ENCODE peak calls at places on chromosomes 13 and 19, in seven cellular contexts. W is IMR-90, D is pancreas, I is heart right ventricle, F is psoas muscle, B is upper lobe of left lung, K is right lobe of liver. V is an unnamed sample.

GRCh38 chr13:46817838-46818476 is 21.0 kb upstream of the ESD start:
- ATAC-seq in W (no peak), D (no peak), I (no peak), F (no peak), B (peak; percentile 69), K (no peak), V (no peak)

GRCh38 chr13:31930901-31931522 is 100.6 kb upstream of the FRY start:
- ATAC-seq in W (no peak), D (peak; percentile 59), I (peak; percentile 54), F (peak; percentile 20), B (no peak), K (no peak), V (no peak)

GRCh38 chr19:18495204-18495911 is 26.5 kb downstream of the ELL start:
- ATAC-seq in W (no peak), D (no peak), I (peak; percentile 1), F (peak; percentile 15), B (no peak), K (no peak), V (no peak)

GRCh38 chr13:99320693-99321481 is 13.7 kb upstream of the GPR183 start:
- ATAC-seq in W (no peak), D (peak; percentile 4), I (no peak), F (no peak), B (no peak), K (peak; percentile 26), V (peak; percentile 22)

GRCh38 chr13:93788456-93788855 is 561.8 kb downstream of the GPC6 start:
- ATAC-seq in W (no peak), D (peak; percentile 82), I (no peak), F (no peak), B (no peak), K (no peak), V (no peak)

GRCh38 chr13:33233547-33233946 is 52.0 kb downstream of the STARD13 start:
- ATAC-seq in W (no peak), D (peak; percentile 14), I (peak; percentile 78), F (no peak), B (peak; percentile 42), K (peak; percentile 69), V (no peak)

GRCh38 chr13:49789961-49790360 is 2.5 kb downstream of the KPNA3 start:
- ATAC-seq in W (no peak), D (no peak), I (no peak), F (no peak), B (no peak), K (no peak), V (no peak)

GRCh38 chr13:24618219-24618955 is 61.8 kb upstream of the ATP12A start:
- ATAC-seq in W (no peak), D (no peak), I (no peak), F (no peak), B (no peak), K (peak; percentile 53), V (no peak)

GRCh38 chr19:48341006-48341405 is 15.7 kb downstream of the EMP3 start:
- ATAC-seq in W (peak; percentile 14), D (peak; percentile 40), I (no peak), F (peak; percentile 94), B (no peak), K (no peak), V (no peak)

GRCh38 chr13:36163809-36164308 is 32.7 kb upstream of the DCLK1 start:
- ATAC-seq in W (peak; percentile 99), D (peak; percentile 84), I (peak; percentile 81), F (peak; percentile 92), B (peak; percentile 73), K (no peak), V (peak; percentile 34)

GRCh38 chr13:36519432-36519831 is 87.1 kb downstream of the CCNA1 start:
- ATAC-seq in W (no peak), D (no peak), I (no peak), F (no peak), B (no peak), K (no peak), V (no peak)

GRCh38 chr19:19911150-19911549 is 10.4 kb downstream of the ZNF93 start:
- ATAC-seq in W (peak; percentile 27), D (no peak), I (no peak), F (no peak), B (no peak), K (no peak), V (no peak)

GRCh38 chr13:27790523-27790922 is 1.8 kb upstream of the GSX1 start:
- ATAC-seq in W (no peak), D (no peak), I (no peak), F (no peak), B (no peak), K (no peak), V (no peak)

GRCh38 chr13:59755647-59756290 is 408.0 kb downstream of the DIAPH3 start:
- ATAC-seq in W (no peak), D (no peak), I (no peak), F (no peak), B (no peak), K (no peak), V (no peak)

GRCh38 chr13:39110518-39111097 is 72.4 kb downstream of the NHLRC3 start:
- ATAC-seq in W (no peak), D (no peak), I (peak; percentile 86), F (no peak), B (no peak), K (no peak), V (no peak)

GRCh38 chr19:815079-815774 is 6.5 kb downstream of the PLPPR3 start:
- ATAC-seq in W (no peak), D (peak; percentile 5), I (peak; percentile 42), F (no peak), B (peak; percentile 9), K (no peak), V (no peak)

GRCh38 chr19:43738780-43739211 is 16.0 kb downstream of the SMG9 start:
- ATAC-seq in W (no peak), D (peak; percentile 64), I (no peak), F (no peak), B (no peak), K (peak; percentile 72), V (no peak)

GRCh38 chr13:59677966-59678814 is 485.5 kb downstream of the DIAPH3 start:
- ATAC-seq in W (peak; percentile 88), D (peak; percentile 94), I (peak; percentile 87), F (peak; percentile 76), B (no peak), K (peak; percentile 83), V (peak; percentile 53)

GRCh38 chr19:5149930-5150329 is 181.0 kb downstream of the KDM4B start:
- ATAC-seq in W (no peak), D (no peak), I (no peak), F (no peak), B (no peak), K (no peak), V (no peak)

GRCh38 chr19:5152013-5152763 is 183.3 kb downstream of the KDM4B start:
- ATAC-seq in W (no peak), D (no peak), I (no peak), F (no peak), B (no peak), K (no peak), V (no peak)

GRCh38 chr19:5149508-5149907 is 180.6 kb downstream of the KDM4B start:
- ATAC-seq in W (no peak), D (no peak), I (no peak), F (no peak), B (no peak), K (no peak), V (no peak)

GRCh38 chr19:5150331-5150901 is 181.5 kb downstream of the KDM4B start:
- ATAC-seq in W (no peak), D (no peak), I (no peak), F (no peak), B (no peak), K (no peak), V (no peak)

GRCh38 chr19:5150902-5151741 is 182.2 kb downstream of the KDM4B start:
- ATAC-seq in W (no peak), D (no peak), I (no peak), F (no peak), B (no peak), K (no peak), V (no peak)
- TF ChIP-seq CTCF in W (no peak), D (no peak), I (no peak), F (no peak), B (no peak), K (no peak), V (no peak)

DNA sequence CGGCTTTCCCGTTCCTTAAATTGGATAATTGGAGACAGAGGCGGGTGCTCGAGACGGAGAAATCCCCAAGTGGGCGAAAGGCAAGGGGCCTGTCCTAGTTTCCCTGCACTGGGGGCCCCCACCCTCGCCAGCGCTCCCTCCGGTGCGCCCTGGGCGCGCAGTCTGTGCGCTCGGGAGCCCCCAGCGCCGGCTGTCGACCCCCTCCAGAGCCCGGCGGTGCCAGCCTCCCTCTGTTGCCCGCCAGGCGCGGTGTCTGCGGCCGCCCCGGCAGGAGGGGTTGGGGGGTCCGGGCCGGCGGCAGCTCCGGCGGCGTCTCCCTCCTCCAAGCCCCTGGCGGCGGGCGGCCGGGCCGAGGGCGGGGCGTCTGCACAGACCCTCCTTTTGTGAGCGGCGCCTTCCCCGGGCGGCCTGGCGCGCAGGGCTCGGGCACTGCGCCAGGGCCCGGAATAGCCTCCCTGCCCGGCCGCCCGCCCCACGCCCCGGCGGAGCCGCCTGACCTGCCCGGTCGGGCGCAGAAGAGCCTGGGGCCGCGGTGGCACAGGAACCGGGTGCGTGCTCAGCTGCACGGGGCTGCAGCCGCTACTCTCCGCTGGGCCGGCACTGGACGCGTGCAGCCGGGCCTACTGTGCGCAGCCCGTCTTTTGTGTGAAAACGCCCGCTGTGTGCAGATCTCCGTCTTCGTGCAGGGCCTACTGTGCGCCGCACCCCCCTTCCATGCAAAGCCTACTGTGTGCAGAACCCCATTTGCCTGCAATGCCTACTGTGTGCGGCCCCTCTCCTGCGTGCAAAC is 13.2 kb downstream of the GADD45B start:
- ATAC-seq in W (peak; percentile 59), D (peak; percentile 81), I (peak; percentile 77), F (peak; percentile 77), B (no peak), K (peak; percentile 86), V (peak; percentile 76)
- TF ChIP-seq CTCF in W (no peak), D (no peak), I (peak; percentile 29), F (no peak), B (no peak), K (no peak), V (no peak)

GRCh38 chr19:46788101-46788967 is at the start of gene SLC1A5:
- ATAC-seq in W (peak; percentile 76), D (peak; percentile 89), I (peak; percentile 93), F (peak; percentile 92), B (peak; percentile 94), K (peak; percentile 88), V (peak; percentile 90)
- TF ChIP-seq CTCF in W (no peak), D (no peak), I (no peak), F (no peak), B (no peak), K (no peak), V (no peak)

DNA sequence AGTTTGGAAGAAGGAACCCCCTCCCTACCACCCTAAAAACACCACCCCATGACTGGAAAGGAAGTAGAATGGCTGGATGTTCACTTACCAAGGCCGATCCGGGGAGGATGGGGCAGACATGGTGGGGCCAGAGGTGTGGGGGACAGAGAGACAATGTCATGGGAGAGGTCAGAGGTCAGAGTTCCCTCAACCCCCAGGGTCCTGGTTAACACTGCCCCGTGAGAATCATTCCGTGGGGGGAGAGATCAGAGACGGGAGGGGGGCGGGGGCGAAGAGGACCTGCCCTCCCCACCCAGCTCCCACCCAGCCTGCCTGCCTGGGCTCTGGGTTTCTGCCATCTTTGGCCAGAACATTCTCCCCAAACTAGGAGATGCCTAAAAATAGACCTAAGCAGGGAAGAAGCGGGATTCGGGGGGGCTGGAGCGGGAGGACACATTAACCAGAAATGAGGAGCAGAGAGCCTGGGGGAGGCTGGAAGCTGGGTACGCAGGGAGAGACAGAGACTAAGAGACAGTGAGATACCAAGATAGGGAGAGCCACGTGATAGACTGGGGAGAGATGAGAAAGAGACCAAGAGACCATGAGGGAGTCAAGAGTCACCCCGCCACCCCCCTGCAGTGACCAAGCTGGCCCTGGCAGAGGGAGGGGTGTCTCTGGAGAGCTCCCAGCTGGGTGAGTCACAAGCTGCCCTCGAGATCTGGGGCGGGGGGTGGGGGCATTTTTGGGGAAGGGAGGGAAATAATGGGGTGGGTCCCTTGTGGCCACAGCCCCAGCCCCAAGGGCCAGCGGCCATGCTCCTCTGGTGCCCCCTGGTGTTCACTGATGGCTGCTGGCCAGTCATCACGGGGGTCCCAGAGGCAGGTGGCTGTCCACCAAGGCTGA is 6.1 kb upstream of the KANK2 start:
- ATAC-seq in W (peak; percentile 80), D (peak; percentile 59), I (peak; percentile 79), F (peak; percentile 79), B (peak; percentile 69), K (peak; percentile 56), V (peak; percentile 86)
- TF ChIP-seq CTCF in W (peak; percentile 84), D (peak; percentile 46), I (peak; percentile 91), F (peak; percentile 86), B (peak; percentile 62), K (peak; percentile 80), V (peak; percentile 94)